ENCODE peak calls at places on chromosome 7, in ten cellular contexts. H is left lung; Y is endodermal cell; E is CD8-positive, alpha-beta T cell; J is tibial artery; A is MM.1S; F is osteoblast; G is sigmoid colon; M is neural progenitor cell; O is spleen. C is an unnamed sample.

GRCh38 chr7:23909426-23909825 is 199.4 kb downstream of the STK31 start:
- DNase-seq in H (no peak), Y (no peak), E (no peak), J (no peak), A (no peak), F (no peak), G (no peak), M (no peak), O (no peak), C (no peak)

GRCh38 chr7:42883950-42884349 is 27.9 kb downstream of the C7orf25 start:
- DNase-seq in H (peak; percentile 87), Y (no peak), E (no peak), J (no peak), A (no peak), F (no peak), G (no peak), M (peak; percentile 28), O (peak; percentile 83), C (peak; percentile 84)

GRCh38 chr7:148623586-148624282 is 33.2 kb downstream of the C7orf33 start:
- DNase-seq in H (no peak), Y (no peak), E (no peak), J (no peak), A (no peak), F (peak; percentile 70), G (no peak), M (no peak), O (no peak), C (no peak)

GRCh38 chr7:140155428-140155827 is 21.4 kb downstream of the KDM7A start:
- DNase-seq in H (no peak), Y (no peak), E (no peak), J (no peak), A (no peak), F (no peak), G (no peak), M (peak; percentile 7), O (no peak), C (no peak)

GRCh38 chr7:80826520-80827237 is 92.2 kb downstream of the SEMA3C start:
- DNase-seq in H (no peak), Y (no peak), E (no peak), J (no peak), A (no peak), F (no peak), G (no peak), M (no peak), O (no peak), C (no peak)

GRCh38 chr7:7099584-7100014 is 82.7 kb upstream of the C1GALT1 start:
- DNase-seq in H (peak; percentile 33), Y (peak; percentile 97), E (no peak), J (peak; percentile 73), A (no peak), F (peak; percentile 91), G (peak; percentile 79), M (peak; percentile 86), O (no peak), C (peak; percentile 77)

GRCh38 chr7:81234896-81235295 is 316.0 kb upstream of the SEMA3C start:
- DNase-seq in H (no peak), Y (no peak), E (no peak), J (peak; percentile 50), A (no peak), F (no peak), G (no peak), M (no peak), O (no peak), C (no peak)

GRCh38 chr7:73876973-73877372 is 16.0 kb downstream of the TMEM270 start:
- DNase-seq in H (no peak), Y (no peak), E (no peak), J (no peak), A (no peak), F (no peak), G (no peak), M (no peak), O (no peak), C (no peak)

GRCh38 chr7:115135769-115136410 is 214.0 kb downstream of the MDFIC start:
- DNase-seq in H (no peak), Y (no peak), E (no peak), J (no peak), A (peak; percentile 77), F (no peak), G (no peak), M (peak; percentile 22), O (no peak), C (no peak)

GRCh38 chr7:78074713-78075112 is 276.1 kb downstream of the PHTF2 start:
- DNase-seq in H (no peak), Y (peak; percentile 69), E (no peak), J (no peak), A (no peak), F (no peak), G (no peak), M (no peak), O (no peak), C (no peak)

GRCh38 chr7:92834661-92835139 is 1.7 kb downstream of the CDK6 start:
- DNase-seq in H (peak; percentile 81), Y (peak; percentile 87), E (peak; percentile 15), J (peak; percentile 22), A (peak; percentile 14), F (no peak), G (peak; percentile 70), M (peak; percentile 55), O (no peak), C (peak; percentile 59)

GRCh38 chr7:43648725-43649406 is 66.0 kb downstream of the STK17A start:
- DNase-seq in H (no peak), Y (no peak), E (peak; percentile 78), J (no peak), A (peak; percentile 96), F (no peak), G (no peak), M (no peak), O (peak; percentile 91), C (no peak)

GRCh38 chr7:36128448-36129047 is 24.5 kb upstream of the EEPD1 start:
- DNase-seq in H (no peak), Y (peak; percentile 78), E (no peak), J (peak; percentile 93), A (no peak), F (peak; percentile 91), G (peak; percentile 95), M (no peak), O (no peak), C (peak; percentile 85)

GRCh38 chr7:74178632-74179031 is 4.5 kb downstream of the EIF4H start:
- DNase-seq in H (no peak), Y (no peak), E (no peak), J (no peak), A (no peak), F (no peak), G (no peak), M (no peak), O (no peak), C (no peak)

GRCh38 chr7:150828384-150828783 is 23.9 kb upstream of the AOC1 start:
- DNase-seq in H (no peak), Y (no peak), E (no peak), J (no peak), A (no peak), F (no peak), G (no peak), M (no peak), O (no peak), C (no peak)

GRCh38 chr7:16810112-16810511 is 5.3 kb upstream of the AGR2 start:
- DNase-seq in H (no peak), Y (no peak), E (no peak), J (no peak), A (no peak), F (no peak), G (no peak), M (no peak), O (no peak), C (no peak)

GRCh38 chr7:25712500-25712899 is 439.5 kb upstream of the NFE2L3 start:
- DNase-seq in H (no peak), Y (no peak), E (no peak), J (no peak), A (no peak), F (no peak), G (no peak), M (no peak), O (no peak), C (no peak)
- H3K27ac ChIP-seq in H (no peak overlapping the region), Y (no peak overlapping the region), E (no peak overlapping the region), J (peak overlapping the region; percentile 50), A (no peak overlapping the region), F (no peak overlapping the region), G (peak overlapping the region; percentile 8), M (no peak overlapping the region), O (no peak overlapping the region), C (no peak overlapping the region)

DNA sequence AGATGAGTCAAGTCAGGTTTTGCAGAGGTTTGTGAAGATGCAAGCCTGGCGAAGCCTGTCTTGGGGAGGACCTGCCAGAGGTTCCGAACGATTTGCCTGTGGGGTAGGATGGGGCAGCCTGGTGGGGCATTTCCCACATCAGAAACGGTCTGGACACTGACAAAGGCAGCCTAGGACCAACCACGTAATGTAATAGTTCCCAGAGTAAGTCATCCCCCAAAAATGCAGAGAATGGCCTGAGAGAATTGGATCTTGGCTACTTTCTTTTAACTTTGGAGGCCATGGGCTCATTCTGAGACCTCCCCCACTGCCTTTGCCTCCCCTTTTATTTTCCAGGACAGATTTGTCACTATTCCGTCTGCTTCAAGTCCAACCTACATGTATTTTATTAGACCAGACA is 168.9 kb upstream of the SH2B2 start:
- DNase-seq in H (no peak), Y (no peak), E (no peak), J (no peak), A (no peak), F (peak; percentile 96), G (no peak), M (no peak), O (no peak), C (no peak)
- H3K36me3 ChIP-seq in H (peaks cover 55% of the 10 kb centered on the region), Y (peaks cover 50% of the 10 kb centered on the region), E (no peaks in the 10 kb centered on the region), J (peaks cover 33% of the 10 kb centered on the region), A (no peaks in the 10 kb centered on the region), F (peaks cover 16% of the 10 kb centered on the region), G (peaks cover 11% of the 10 kb centered on the region), M (peaks cover 9% of the 10 kb centered on the region), O (peaks cover 77% of the 10 kb centered on the region), C (peaks cover 9% of the 10 kb centered on the region)

GRCh38 chr7:135166338-135166989 is 4.0 kb downstream of the CYREN start:
- DNase-seq in H (no peak), Y (no peak), E (no peak), J (no peak), A (no peak), F (no peak), G (no peak), M (no peak), O (peak; percentile 88), C (no peak)
- H3K27ac ChIP-seq in H (peak overlapping the region; percentile 100), Y (no peak overlapping the region), E (no peak overlapping the region), J (no peak overlapping the region), A (no peak overlapping the region), F (no peak overlapping the region), G (no peak overlapping the region), M (no peak overlapping the region), O (peak overlapping the region; percentile 100), C (no peak overlapping the region)

DNA sequence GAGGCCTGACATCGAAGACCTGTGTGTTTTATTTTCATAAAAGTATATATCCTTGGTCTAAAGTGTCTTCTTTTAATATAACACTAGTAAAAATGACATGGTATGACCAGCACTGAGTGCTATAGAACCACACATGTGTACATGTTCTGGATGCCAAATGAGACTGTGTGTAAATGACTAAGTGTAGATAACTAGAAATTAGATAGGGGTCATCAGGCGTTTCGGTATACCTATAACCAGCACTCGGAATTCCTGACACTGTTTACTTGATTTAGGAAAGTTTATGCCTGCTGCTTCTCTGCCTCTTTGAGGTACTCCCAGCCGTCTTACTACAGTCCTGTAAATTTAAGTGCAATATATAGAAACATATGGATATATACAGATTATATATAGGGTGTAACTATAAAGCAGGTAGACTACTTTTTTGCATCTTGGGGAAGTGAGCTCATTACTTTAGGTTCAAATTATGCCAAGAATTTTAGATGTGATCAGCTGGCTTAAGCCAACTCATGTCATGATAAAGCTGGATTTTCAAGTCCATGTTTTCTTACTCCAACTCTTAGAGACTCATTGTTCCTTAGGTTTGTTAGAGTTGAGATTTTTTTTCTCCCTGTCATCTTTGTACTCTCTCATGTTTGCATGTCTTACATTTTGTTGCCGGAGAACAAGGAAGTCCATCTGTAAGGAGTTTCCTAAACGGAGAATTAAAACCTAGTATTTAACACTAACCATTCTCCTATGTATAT is 62.9 kb downstream of the KLHDC10 start:
- DNase-seq in H (no peak), Y (no peak), E (no peak), J (no peak), A (no peak), F (no peak), G (no peak), M (no peak), O (no peak), C (no peak)
- H3K36me3 ChIP-seq in H (peaks cover 89% of the 10 kb centered on the region), Y (peaks cover 40% of the 10 kb centered on the region), E (peaks cover 18% of the 10 kb centered on the region), J (peaks cover 38% of the 10 kb centered on the region), A (no peaks in the 10 kb centered on the region), F (peaks cover 40% of the 10 kb centered on the region), G (peaks cover 14% of the 10 kb centered on the region), M (peaks cover 6% of the 10 kb centered on the region), O (peaks cover 99% of the 10 kb centered on the region), C (peaks cover 27% of the 10 kb centered on the region)